ENCODE peak calls at places on chromosomes 11 and 22, in ten cellular contexts. V is adrenal gland, Z is left ventricle myocardium inferior, D is brain microvascular endothelial cell, R is ovary, K is tibial artery, H is HCT116, L is kidney, O is foreskin fibroblast, M is lung. C is an unnamed sample.

GRCh38 chr22:47631571-47632102 is 869.2 kb downstream of the TBC1D22A start:
- DNase-seq in V (no peak), Z (no peak), D (no peak), R (no peak), K (no peak), H (peak), L (no peak), O (no peak), M (peak), C (no peak)

GRCh38 chr11:118524757-118525465 is 2.4 kb upstream of the TTC36 start:
- DNase-seq in V (no peak), Z (no peak), D (no peak), R (no peak), K (no peak), H (no peak), L (no peak), O (no peak), M (no peak), C (no peak)

GRCh38 chr11:134267466-134267865 is 8.7 kb upstream of the GLB1L3 start:
- DNase-seq in V (no peak), Z (no peak), D (no peak), R (no peak), K (no peak), H (no peak), L (no peak), O (no peak), M (no peak), C (no peak)

GRCh38 chr11:64553554-64554201 is 37.3 kb upstream of the SLC22A12 start:
- DNase-seq in V (peak), Z (peak), D (peak), R (peak), K (peak), H (no peak), L (peak), O (peak), M (peak), C (peak)

GRCh38 chr22:48749555-48750227 is 1078.0 kb downstream of the BRD1 start:
- DNase-seq in V (peak), Z (no peak), D (no peak), R (no peak), K (peak), H (no peak), L (peak), O (no peak), M (peak), C (no peak)

GRCh38 chr11:95829580-95830259 is 39.4 kb downstream of the CEP57 start:
- DNase-seq in V (no peak), Z (no peak), D (peak), R (no peak), K (no peak), H (no peak), L (no peak), O (no peak), M (no peak), C (no peak)

GRCh38 chr11:12076840-12077534 is 33.4 kb upstream of the MICAL2 start:
- DNase-seq in V (no peak), Z (no peak), D (no peak), R (no peak), K (no peak), H (no peak), L (no peak), O (no peak), M (no peak), C (no peak)

GRCh38 chr11:34036456-34036855 is 15.1 kb upstream of the CAPRIN1 start:
- DNase-seq in V (no peak), Z (no peak), D (peak), R (no peak), K (no peak), H (no peak), L (no peak), O (no peak), M (no peak), C (no peak)

GRCh38 chr11:11444027-11444799 is 91.2 kb upstream of the CSNK2A3 start:
- DNase-seq in V (no peak), Z (no peak), D (peak), R (no peak), K (no peak), H (no peak), L (no peak), O (no peak), M (no peak), C (no peak)

GRCh38 chr11:128575174-128575955 is 12.0 kb downstream of the ETS1 start:
- DNase-seq in V (no peak), Z (no peak), D (no peak), R (no peak), K (no peak), H (no peak), L (no peak), O (no peak), M (no peak), C (no peak)

GRCh38 chr11:90635145-90635544 is 412.3 kb upstream of the CHORDC1 start:
- DNase-seq in V (no peak), Z (no peak), D (no peak), R (no peak), K (no peak), H (no peak), L (no peak), O (no peak), M (no peak), C (no peak)

GRCh38 chr11:77091146-77091940 is 11.3 kb upstream of the OMP start:
- DNase-seq in V (peak), Z (peak), D (peak), R (peak), K (peak), H (peak), L (peak), O (peak), M (peak), C (peak)

GRCh38 chr11:111770581-111771134 is 4.5 kb upstream of the PPP2R1B start:
- DNase-seq in V (no peak), Z (no peak), D (no peak), R (no peak), K (no peak), H (no peak), L (no peak), O (no peak), M (no peak), C (no peak)

GRCh38 chr22:20881231-20881630 is 22.4 kb downstream of the SNAP29 start:
- DNase-seq in V (no peak), Z (no peak), D (no peak), R (no peak), K (no peak), H (no peak), L (no peak), O (no peak), M (no peak), C (no peak)

GRCh38 chr22:50318698-50319411 is 8.0 kb downstream of the DENND6B start:
- DNase-seq in V (no peak), Z (no peak), D (no peak), R (no peak), K (no peak), H (no peak), L (peak), O (no peak), M (no peak), C (peak)

GRCh38 chr22:48677621-48678020 is 1150.1 kb downstream of the BRD1 start:
- DNase-seq in V (no peak), Z (peak), D (no peak), R (no peak), K (no peak), H (no peak), L (peak), O (no peak), M (no peak), C (no peak)

GRCh38 chr22:20013382-20013871 is 3.2 kb downstream of the ARVCF start:
- DNase-seq in V (no peak), Z (peak), D (peak), R (peak), K (no peak), H (no peak), L (peak), O (no peak), M (peak), C (peak)

GRCh38 chr22:19640306-19640705 is 74.0 kb upstream of the SEPTIN5 start:
- DNase-seq in V (no peak), Z (no peak), D (no peak), R (no peak), K (no peak), H (no peak), L (no peak), O (no peak), M (no peak), C (no peak)

GRCh38 chr11:21888814-21889213 is 304.1 kb upstream of the ANO5 start:
- DNase-seq in V (no peak), Z (no peak), D (no peak), R (no peak), K (peak), H (no peak), L (no peak), O (no peak), M (no peak), C (no peak)

GRCh38 chr11:74288161-74288560 is 23.3 kb downstream of the P4HA3 start:
- DNase-seq in V (peak), Z (no peak), D (peak), R (no peak), K (peak), H (no peak), L (no peak), O (peak), M (no peak), C (no peak)

GRCh38 chr11:102810943-102811528 is 13.1 kb upstream of the MMP1 start:
- DNase-seq in V (no peak), Z (no peak), D (peak), R (no peak), K (no peak), H (no peak), L (no peak), O (no peak), M (no peak), C (no peak)

GRCh38 chr11:48014917-48015316 is 34.6 kb downstream of the PTPRJ start:
- DNase-seq in V (no peak), Z (no peak), D (no peak), R (no peak), K (no peak), H (no peak), L (no peak), O (no peak), M (no peak), C (no peak)

GRCh38 chr11:74449369-74449931 is 17.9 kb downstream of the KCNE3 start:
- DNase-seq in V (peak), Z (no peak), D (peak), R (no peak), K (peak), H (peak), L (no peak), O (peak), M (peak), C (peak)

GRCh38 chr11:105689636-105690035 is 79.8 kb downstream of the GRIA4 start:
- DNase-seq in V (no peak), Z (no peak), D (no peak), R (no peak), K (no peak), H (no peak), L (no peak), O (no peak), M (no peak), C (no peak)

GRCh38 chr11:60700689-60701508 is 1.5 kb downstream of the MS4A8 start:
- DNase-seq in V (no peak), Z (no peak), D (no peak), R (peak), K (no peak), H (peak), L (no peak), O (no peak), M (peak), C (peak)

GRCh38 chr11:33802414-33802950 is 28.2 kb upstream of the FBXO3 start:
- DNase-seq in V (peak), Z (peak), D (peak), R (peak), K (peak), H (peak), L (peak), O (peak), M (no peak), C (peak)

GRCh38 chr22:43726964-43727543 is 85.1 kb downstream of the EFCAB6 start:
- DNase-seq in V (no peak), Z (no peak), D (no peak), R (no peak), K (no peak), H (no peak), L (no peak), O (no peak), M (no peak), C (no peak)

GRCh38 chr22:43723816-43724215 is 88.3 kb downstream of the EFCAB6 start:
- DNase-seq in V (no peak), Z (no peak), D (no peak), R (no peak), K (no peak), H (no peak), L (no peak), O (no peak), M (no peak), C (no peak)

GRCh38 chr22:43722444-43722843 is 89.7 kb downstream of the EFCAB6 start:
- DNase-seq in V (no peak), Z (no peak), D (no peak), R (no peak), K (no peak), H (no peak), L (no peak), O (no peak), M (no peak), C (no peak)

GRCh38 chr22:43720718-43721117 is 91.4 kb downstream of the EFCAB6 start:
- DNase-seq in V (no peak), Z (no peak), D (no peak), R (no peak), K (no peak), H (no peak), L (no peak), O (no peak), M (no peak), C (peak)

DNA sequence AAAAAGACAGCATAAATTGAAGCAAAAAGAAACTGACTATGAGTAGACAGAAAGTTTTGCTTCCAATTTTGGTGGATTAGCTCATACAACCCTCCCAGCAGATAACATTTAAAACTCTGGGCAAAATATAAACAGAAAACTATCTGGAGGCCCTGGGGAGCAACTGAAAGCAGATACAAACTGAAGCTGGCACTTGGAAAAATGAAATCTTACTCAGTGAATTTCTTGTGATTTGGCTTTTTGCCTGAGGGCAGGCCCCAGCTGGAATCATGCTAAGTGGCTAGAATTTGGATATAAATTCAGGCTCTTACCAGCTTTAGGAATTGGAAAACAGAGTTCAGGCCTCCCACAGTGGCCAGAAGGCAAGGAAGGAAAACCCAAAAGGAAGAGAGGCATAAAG is 85.8 kb downstream of the EFCAB6 start:
- DNase-seq in V (no peak), Z (no peak), D (no peak), R (peak), K (no peak), H (no peak), L (no peak), O (no peak), M (no peak), C (no peak)
- TF ChIP-seq CTCF in V (no peak), Z (no peak), D (no peak), R (no peak), K (no peak), H (no peak), L (no peak), O (no peak), M (no peak), C (no peak)

DNA sequence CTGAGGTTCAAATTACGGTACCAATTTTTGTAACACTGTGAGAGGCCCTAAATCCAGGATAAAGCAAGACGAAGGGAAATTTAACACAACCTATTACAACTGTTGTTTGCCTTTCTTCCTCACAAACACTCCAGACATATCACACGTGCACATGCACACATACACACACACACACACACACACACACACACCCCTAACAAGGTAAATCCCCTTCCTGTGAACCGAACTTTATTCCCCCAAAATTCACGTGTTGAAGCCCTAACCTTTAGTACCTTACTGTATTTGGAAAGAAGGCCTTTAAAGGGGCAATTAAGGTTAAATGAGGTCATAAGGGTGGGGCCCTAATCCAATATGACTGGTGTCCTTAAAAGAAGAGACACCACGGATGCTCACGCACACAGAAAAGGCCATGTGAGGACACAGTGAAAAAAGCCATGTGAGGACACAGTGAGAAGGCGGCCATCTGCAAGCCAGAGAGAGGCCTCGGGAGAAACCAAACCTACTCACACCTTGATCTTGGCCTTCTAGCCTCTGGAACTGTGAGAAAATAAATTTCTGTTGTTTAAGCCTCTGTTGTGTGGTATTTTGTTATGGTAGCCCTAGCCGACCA is 1.8 kb downstream of the SERGEF start:
- DNase-seq in V (no peak), Z (no peak), D (no peak), R (no peak), K (no peak), H (no peak), L (no peak), O (no peak), M (no peak), C (no peak)
- H3K4me3 ChIP-seq in V (no peak), Z (no peak), D (no peak), R (no peak), K (no peak), H (no peak), L (no peak), O (no peak), M (no peak), C (no peak)

GRCh38 chr11:86938203-86938899 is 16.8 kb downstream of the FZD4 start:
- DNase-seq in V (no peak), Z (no peak), D (no peak), R (no peak), K (no peak), H (no peak), L (no peak), O (no peak), M (no peak), C (no peak)

GRCh38 chr11:86940122-86940777 is 14.9 kb downstream of the FZD4 start:
- DNase-seq in V (peak), Z (peak), D (peak), R (peak), K (peak), H (no peak), L (no peak), O (no peak), M (no peak), C (no peak)

GRCh38 chr11:86941077-86941870 is 13.9 kb downstream of the FZD4 start:
- DNase-seq in V (no peak), Z (no peak), D (no peak), R (no peak), K (no peak), H (no peak), L (no peak), O (no peak), M (no peak), C (no peak)

GRCh38 chr11:86941871-86942208 is 13.4 kb downstream of the FZD4 start:
- DNase-seq in V (no peak), Z (no peak), D (no peak), R (no peak), K (no peak), H (no peak), L (no peak), O (no peak), M (no peak), C (no peak)

GRCh38 chr11:86938900-86939880 is 16.0 kb downstream of the FZD4 start:
- DNase-seq in V (no peak), Z (no peak), D (no peak), R (no peak), K (no peak), H (peak), L (no peak), O (no peak), M (no peak), C (peak)
- TF ChIP-seq CTCF in V (peak), Z (peak), D (peak), R (peak), K (peak), H (peak), L (peak), O (peak), M (peak), C (peak)

GRCh38 chr22:38830845-38831108 is 13.1 kb downstream of the NPTXR start:
- DNase-seq in V (no peak), Z (no peak), D (no peak), R (no peak), K (no peak), H (no peak), L (peak), O (no peak), M (no peak), C (no peak)
- H3K4me3 ChIP-seq in V (no peak), Z (no peak), D (no peak), R (no peak), K (no peak), H (no peak), L (no peak), O (no peak), M (no peak), C (no peak)

DNA sequence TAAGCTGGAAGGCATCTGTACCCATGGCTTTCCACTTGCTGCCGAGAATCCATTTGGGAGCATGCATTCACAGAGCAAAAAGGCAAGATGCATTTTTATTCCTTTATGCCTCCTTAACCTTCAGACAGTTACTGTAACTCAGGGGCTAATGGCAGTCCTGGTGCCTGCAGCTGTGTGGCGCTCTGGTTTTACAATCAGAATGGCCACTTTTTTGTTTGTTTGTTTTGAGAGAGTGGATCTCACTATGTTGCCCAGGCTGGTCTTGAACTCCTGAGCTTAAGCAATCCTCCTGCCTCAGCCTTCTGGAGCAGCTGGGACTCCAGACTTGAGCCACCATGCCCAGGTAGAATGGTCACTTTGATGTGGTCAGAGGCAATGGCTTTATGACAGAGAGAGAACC is 101.8 kb downstream of the NAV2 start:
- DNase-seq in V (no peak), Z (no peak), D (no peak), R (no peak), K (no peak), H (no peak), L (no peak), O (no peak), M (no peak), C (no peak)
- TF ChIP-seq CTCF in V (no peak), Z (no peak), D (peak), R (no peak), K (no peak), H (peak), L (no peak), O (no peak), M (no peak), C (no peak)

GRCh38 chr22:39661501-39661841 is 90.9 kb downstream of the CACNA1I start:
- DNase-seq in V (no peak), Z (no peak), D (no peak), R (no peak), K (no peak), H (no peak), L (no peak), O (no peak), M (no peak), C (no peak)

GRCh38 chr22:39658806-39659463 is 88.4 kb downstream of the CACNA1I start:
- DNase-seq in V (no peak), Z (no peak), D (no peak), R (no peak), K (no peak), H (no peak), L (no peak), O (no peak), M (no peak), C (no peak)

GRCh38 chr22:39655736-39656285 is 85.3 kb downstream of the CACNA1I start:
- DNase-seq in V (no peak), Z (no peak), D (no peak), R (no peak), K (no peak), H (no peak), L (no peak), O (no peak), M (no peak), C (no peak)

GRCh38 chr22:39656495-39657490 is 86.2 kb downstream of the CACNA1I start:
- DNase-seq in V (no peak), Z (no peak), D (no peak), R (no peak), K (no peak), H (no peak), L (no peak), O (no peak), M (no peak), C (no peak)

DNA sequence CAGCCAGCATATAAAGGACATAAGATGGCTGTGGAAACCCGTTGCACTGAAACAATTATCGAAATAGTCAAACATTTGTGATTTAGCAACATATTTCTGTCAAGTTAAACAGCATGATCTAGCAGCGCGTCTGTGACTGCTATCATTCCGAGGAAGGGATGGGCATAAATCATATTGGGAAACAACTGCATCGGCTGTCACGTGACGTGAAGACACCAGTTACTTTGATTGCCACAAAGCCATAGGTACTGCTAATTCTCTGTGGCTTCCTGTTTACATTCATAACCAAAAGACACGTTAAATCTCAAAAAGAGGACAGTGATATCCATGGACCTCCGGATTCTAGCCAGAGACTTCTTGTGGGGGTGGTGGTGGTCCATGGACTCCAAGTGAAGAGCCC is 87.8 kb downstream of the CACNA1I start:
- DNase-seq in V (no peak), Z (no peak), D (no peak), R (no peak), K (no peak), H (no peak), L (no peak), O (no peak), M (no peak), C (no peak)
- H3K4me3 ChIP-seq in V (no peak), Z (no peak), D (no peak), R (no peak), K (no peak), H (no peak), L (no peak), O (no peak), M (no peak), C (no peak)

C was measured in GM12865.